ENCODE peak calls at places on chromosome X, in seven cellular contexts. V is body of pancreas, L is IMR-90, G is ovary, E is endothelial cell of umbilical vein, Y is NB4, A is HCT116. B is an unnamed sample.
A peak's percentile ranks its signal among the peaks of the same experiment; 100 is the strongest.

GRCh38 chrX:2414384-2414783 is 86.4 kb downstream of the DHRSX start:
- DNase-seq in V (no peak), A (no peak), Y (no peak), G (no peak), L (no peak), E (no peak), B (no peak)

GRCh38 chrX:152601848-152602616 is 35.7 kb upstream of the GABRQ start:
- DNase-seq in V (no peak), L (no peak), Y (peak; percentile 30), G (no peak), A (peak; percentile 10), E (no peak), B (no peak)

GRCh38 chrX:103124284-103124683 is 31.3 kb upstream of the NXF3 start:
- DNase-seq in V (no peak), Y (no peak), G (no peak), L (no peak), E (no peak), A (no peak), B (no peak)

GRCh38 chrX:18146954-18147353 is 73.7 kb downstream of the BEND2 start:
- DNase-seq in E (no peak), A (no peak), G (no peak), V (peak; percentile 8), Y (peak; percentile 14), L (peak; percentile 13), B (no peak)

GRCh38 chrX:46376246-46376885 is 168.9 kb downstream of the ZNF674 start:
- DNase-seq in Y (peak; percentile 62), V (no peak), E (peak; percentile 80), L (peak; percentile 48), A (peak; percentile 56), G (no peak), B (peak; percentile 20)

GRCh38 chrX:97401586-97402101 is 517.9 kb downstream of the RPA4 start:
- DNase-seq in A (no peak), V (no peak), G (no peak), Y (peak; percentile 10), E (no peak), L (peak; percentile 19), B (no peak)

GRCh38 chrX:124239911-124240310 is 92.5 kb upstream of the TEX13D start:
- DNase-seq in L (no peak), E (no peak), A (no peak), G (no peak), V (no peak), Y (no peak), B (no peak)

GRCh38 chrX:13398073-13398823 is 78.4 kb upstream of the ATXN3L start:
- DNase-seq in E (peak; percentile 95), V (peak; percentile 32), A (peak; percentile 89), L (peak; percentile 100), G (peak; percentile 33), Y (peak; percentile 26), B (peak; percentile 45)

GRCh38 chrX:147498796-147499195 is 412.9 kb upstream of the FMR1 start:
- DNase-seq in A (no peak), L (no peak), Y (no peak), G (no peak), E (no peak), V (no peak), B (no peak)

GRCh38 chrX:39875834-39876625 is 221.7 kb downstream of the BCOR start:
- DNase-seq in E (no peak), Y (no peak), A (no peak), L (no peak), V (no peak), G (no peak), B (no peak)

GRCh38 chrX:63657821-63658220 is 127.2 kb downstream of the ARHGEF9 start:
- DNase-seq in L (peak; percentile 78), V (no peak), A (peak; percentile 0), E (no peak), Y (peak; percentile 4), G (peak; percentile 20), B (peak; percentile 55)

GRCh38 chrX:10854594-10854993 is 234.2 kb upstream of the MID1 start:
- DNase-seq in Y (no peak), L (no peak), G (no peak), A (no peak), E (no peak), V (no peak), B (no peak)

GRCh38 chrX:70360366-70360765 is 62.7 kb upstream of the GDPD2 start:
- DNase-seq in A (no peak), Y (no peak), E (no peak), G (no peak), L (no peak), V (no peak), B (no peak)

GRCh38 chrX:19682712-19683331 is 167.5 kb upstream of the MAP3K15 start:
- DNase-seq in L (peak; percentile 94), E (no peak), V (peak; percentile 13), G (peak; percentile 81), Y (peak; percentile 23), A (no peak), B (peak; percentile 67)

GRCh38 chrX:75596178-75596577 is 73.3 kb upstream of the ZDHHC15 start:
- DNase-seq in V (no peak), E (no peak), A (no peak), G (no peak), L (no peak), Y (no peak), B (no peak)

GRCh38 chrX:118528089-118528753 is 32.6 kb downstream of the DOCK11 start:
- DNase-seq in L (no peak), G (no peak), Y (peak; percentile 40), V (no peak), E (no peak), A (no peak), B (no peak)

GRCh38 chrX:104113237-104113965 is 1.1 kb downstream of the ZCCHC18 start:
- DNase-seq in Y (peak; percentile 56), A (no peak), G (peak; percentile 46), V (peak; percentile 54), L (peak; percentile 53), E (peak; percentile 52), B (peak; percentile 42)

GRCh38 chrX:119228506-119229290 is 7.4 kb upstream of the PGRMC1 start:
- DNase-seq in L (peak; percentile 88), V (no peak), G (no peak), A (no peak), Y (no peak), E (peak; percentile 40), B (no peak)

GRCh38 chrX:100625985-100626491 is 10.6 kb downstream of the TSPAN6 start:
- DNase-seq in Y (peak; percentile 48), A (no peak), G (no peak), E (no peak), L (no peak), V (no peak), B (no peak)

DNA sequence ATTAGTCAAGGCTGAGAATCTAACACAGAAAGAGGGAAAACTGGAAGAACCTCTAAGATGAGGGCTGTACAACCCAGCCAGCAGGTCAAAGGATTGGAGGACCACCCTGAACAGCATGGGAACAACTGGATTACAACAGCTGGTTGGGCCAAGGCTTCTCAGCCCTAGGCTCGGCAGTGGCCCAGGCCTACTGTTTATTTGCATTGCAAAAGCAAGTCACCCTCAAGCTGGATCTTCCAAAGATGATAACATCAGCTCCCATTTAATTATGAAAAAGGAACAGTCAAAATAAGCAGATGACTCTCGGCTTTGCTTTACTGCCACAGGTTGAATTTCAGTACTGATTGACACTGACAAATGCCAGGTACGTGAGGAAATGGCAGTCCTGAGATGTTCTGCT is 61.8 kb downstream of the GPC3 start:
- DNase-seq in E (no peak), Y (no peak), A (no peak), G (no peak), L (no peak), V (no peak), B (no peak)
- TF ChIP-seq CTCF in E (no peak), Y (no peak), A (no peak), G (no peak), L (no peak), V (no peak), B (no peak)

GRCh38 chrX:48574270-48575266 is at the start of gene RBM3:
- DNase-seq in Y (peak; percentile 94), A (peak; percentile 77), E (peak; percentile 90), L (peak; percentile 91), V (peak; percentile 92), G (peak; percentile 94), B (peak; percentile 93)
- TF ChIP-seq POLR2A in Y (peak; percentile 81), A (peak; percentile 34), E (peak; percentile 80), L (peak; percentile 95), V (peak; percentile 96), G (peak; percentile 90), B (peak; percentile 84)

DNA sequence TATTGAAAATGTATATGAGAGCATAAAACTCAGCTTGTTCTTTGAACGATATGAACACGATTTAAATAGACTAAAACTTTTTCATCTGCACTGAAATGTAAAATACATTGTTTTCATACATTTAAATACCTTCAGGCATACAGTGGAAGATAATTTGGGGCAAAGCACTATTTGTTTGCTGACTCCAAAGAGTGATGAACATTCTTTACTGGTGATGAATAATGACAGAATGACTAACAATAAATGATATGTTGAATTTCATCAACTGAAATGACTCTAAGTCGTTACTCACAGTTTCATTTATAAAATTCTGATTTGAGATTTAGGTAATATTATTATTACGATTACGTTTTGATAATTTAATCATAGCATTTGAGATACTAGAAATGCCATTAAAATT is 1160.1 kb downstream of the NLGN4X start:
- DNase-seq in E (no peak), A (no peak), G (no peak), L (no peak), V (no peak), Y (no peak), B (no peak)
- TF ChIP-seq CTCF in E (no peak), A (no peak), G (no peak), L (no peak), V (no peak), Y (no peak), B (no peak)

GRCh38 chrX:67953658-67954057 is 409.8 kb downstream of the AR start:
- DNase-seq in V (no peak), E (no peak), Y (no peak), L (no peak), A (no peak), G (no peak), B (no peak)

GRCh38 chrX:67949270-67949669 is 405.4 kb downstream of the AR start:
- DNase-seq in Y (no peak), G (no peak), V (no peak), E (no peak), A (no peak), L (no peak), B (no peak)
- TF ChIP-seq POLR2A in Y (no peak), G (no peak), V (no peak), E (no peak), A (no peak), L (no peak), B (no peak)

DNA sequence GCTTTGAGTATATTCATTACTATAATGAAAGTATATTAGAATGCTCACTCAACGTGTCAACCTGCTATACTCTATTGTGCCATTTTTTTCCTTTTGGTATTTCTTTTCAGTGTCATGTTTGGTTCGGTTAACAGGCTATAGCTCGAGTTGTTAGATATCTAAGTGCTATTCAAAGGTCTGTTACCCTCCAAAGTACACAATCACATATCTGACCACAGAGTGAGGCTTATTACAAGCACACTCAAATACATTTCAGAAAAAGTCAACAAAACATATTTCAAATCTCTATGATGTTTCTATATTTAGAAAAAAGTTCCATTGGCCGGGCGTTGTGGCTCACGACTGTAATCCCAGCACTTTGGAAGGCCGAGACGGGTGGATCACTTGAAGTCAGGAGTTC is 32.8 kb downstream of the WNK3 start:
- DNase-seq in A (no peak), G (no peak), V (no peak), E (no peak), Y (no peak), L (no peak), B (no peak)
- TF ChIP-seq CTCF in A (no peak), G (no peak), V (no peak), E (no peak), Y (no peak), L (no peak), B (no peak)